ENCODE peak calls at places on chromosomes 12 and 14, in six cellular contexts. One of them, this sample, is unnamed.

GRCh38 chr14:72516936-72517408 is 376.9 kb downstream of the DPF3 start:
- DNase-seq in CD4-positive, CD25-positive, alpha-beta regulatory T cell: peak; percentile 76
- DNase-seq in cardiac muscle cell: peak; percentile 67
- DNase-seq in heart left ventricle: peak; percentile 47
- DNase-seq in HCT116: peak; percentile 39
- DNase-seq in spleen: peak; percentile 81
- DNase-seq in this sample: peak; percentile 78

GRCh38 chr14:68695326-68695768 is 97.5 kb downstream of the ZFP36L1 start:
- DNase-seq in heart left ventricle: no peak
- DNase-seq in HCT116: peak; percentile 91
- DNase-seq in spleen: no peak
- DNase-seq in CD4-positive, CD25-positive, alpha-beta regulatory T cell: no peak
- DNase-seq in cardiac muscle cell: no peak
- DNase-seq in this sample: no peak

GRCh38 chr12:131500564-131500963 is 210.3 kb upstream of the SFSWAP start:
- DNase-seq in HCT116: no peak
- DNase-seq in CD4-positive, CD25-positive, alpha-beta regulatory T cell: no peak
- DNase-seq in heart left ventricle: no peak
- DNase-seq in spleen: no peak
- DNase-seq in cardiac muscle cell: no peak
- DNase-seq in this sample: no peak

GRCh38 chr12:80590085-80590484 is 117.3 kb upstream of the MYF6 start:
- DNase-seq in heart left ventricle: no peak
- DNase-seq in cardiac muscle cell: no peak
- DNase-seq in CD4-positive, CD25-positive, alpha-beta regulatory T cell: no peak
- DNase-seq in spleen: no peak
- DNase-seq in HCT116: no peak
- DNase-seq in this sample: no peak

GRCh38 chr12:122834921-122835692 is at the start of gene HIP1R:
- DNase-seq in CD4-positive, CD25-positive, alpha-beta regulatory T cell: peak; percentile 45
- DNase-seq in cardiac muscle cell: peak; percentile 68
- DNase-seq in HCT116: peak; percentile 16
- DNase-seq in heart left ventricle: no peak
- DNase-seq in spleen: peak; percentile 90
- DNase-seq in this sample: peak; percentile 38

GRCh38 chr12:15497621-15498285 is 175.4 kb downstream of the PTPRO start:
- DNase-seq in CD4-positive, CD25-positive, alpha-beta regulatory T cell: no peak
- DNase-seq in spleen: no peak
- DNase-seq in cardiac muscle cell: no peak
- DNase-seq in HCT116: no peak
- DNase-seq in heart left ventricle: no peak
- DNase-seq in this sample: no peak

GRCh38 chr14:54606631-54607133 is 39.8 kb downstream of the SAMD4A start:
- DNase-seq in CD4-positive, CD25-positive, alpha-beta regulatory T cell: no peak
- DNase-seq in spleen: no peak
- DNase-seq in HCT116: no peak
- DNase-seq in cardiac muscle cell: no peak
- DNase-seq in heart left ventricle: peak; percentile 59
- DNase-seq in this sample: no peak

GRCh38 chr14:77660754-77661153 is 44.3 kb upstream of the SPTLC2 start:
- DNase-seq in cardiac muscle cell: no peak
- DNase-seq in CD4-positive, CD25-positive, alpha-beta regulatory T cell: no peak
- DNase-seq in heart left ventricle: no peak
- DNase-seq in spleen: no peak
- DNase-seq in HCT116: no peak
- DNase-seq in this sample: no peak

GRCh38 chr14:49364752-49365117 is 221.4 kb downstream of the RPS29 start:
- DNase-seq in cardiac muscle cell: no peak
- DNase-seq in CD4-positive, CD25-positive, alpha-beta regulatory T cell: no peak
- DNase-seq in HCT116: no peak
- DNase-seq in spleen: no peak
- DNase-seq in heart left ventricle: no peak
- DNase-seq in this sample: no peak

GRCh38 chr12:80937391-80938238 is at the start of gene LIN7A:
- DNase-seq in spleen: peak; percentile 78
- DNase-seq in cardiac muscle cell: peak; percentile 76
- DNase-seq in HCT116: no peak
- DNase-seq in CD4-positive, CD25-positive, alpha-beta regulatory T cell: no peak
- DNase-seq in heart left ventricle: peak; percentile 50
- DNase-seq in this sample: peak; percentile 5

GRCh38 chr14:79580908-79581307 is 630.4 kb downstream of the DIO2 start:
- DNase-seq in CD4-positive, CD25-positive, alpha-beta regulatory T cell: no peak
- DNase-seq in cardiac muscle cell: peak; percentile 67
- DNase-seq in HCT116: no peak
- DNase-seq in heart left ventricle: no peak
- DNase-seq in spleen: no peak
- DNase-seq in this sample: no peak

GRCh38 chr14:32038876-32039275 is 38.2 kb upstream of the ARHGAP5 start:
- DNase-seq in CD4-positive, CD25-positive, alpha-beta regulatory T cell: no peak
- DNase-seq in cardiac muscle cell: no peak
- DNase-seq in HCT116: no peak
- DNase-seq in spleen: no peak
- DNase-seq in heart left ventricle: no peak
- DNase-seq in this sample: no peak

GRCh38 chr12:6494968-6495367 is 1.1 kb downstream of the NCAPD2 start:
- DNase-seq in CD4-positive, CD25-positive, alpha-beta regulatory T cell: no peak
- DNase-seq in cardiac muscle cell: no peak
- DNase-seq in HCT116: no peak
- DNase-seq in heart left ventricle: no peak
- DNase-seq in spleen: no peak
- DNase-seq in this sample: no peak

GRCh38 chr12:11958216-11959091 is 112.3 kb upstream of the BCL2L14 start:
- DNase-seq in CD4-positive, CD25-positive, alpha-beta regulatory T cell: no peak
- DNase-seq in HCT116: no peak
- DNase-seq in cardiac muscle cell: no peak
- DNase-seq in spleen: no peak
- DNase-seq in heart left ventricle: no peak
- DNase-seq in this sample: no peak

GRCh38 chr12:67621112-67621511 is 27.4 kb upstream of the DYRK2 start:
- DNase-seq in spleen: no peak
- DNase-seq in CD4-positive, CD25-positive, alpha-beta regulatory T cell: no peak
- DNase-seq in HCT116: no peak
- DNase-seq in cardiac muscle cell: no peak
- DNase-seq in heart left ventricle: no peak
- DNase-seq in this sample: no peak

GRCh38 chr14:65321370-65321875 is 91.1 kb upstream of the FUT8 start:
- DNase-seq in heart left ventricle: no peak
- DNase-seq in spleen: no peak
- DNase-seq in cardiac muscle cell: no peak
- DNase-seq in CD4-positive, CD25-positive, alpha-beta regulatory T cell: no peak
- DNase-seq in HCT116: no peak
- DNase-seq in this sample: no peak

GRCh38 chr14:101118746-101119610 is 215.5 kb upstream of the RTL1 start:
- DNase-seq in CD4-positive, CD25-positive, alpha-beta regulatory T cell: no peak
- DNase-seq in heart left ventricle: no peak
- DNase-seq in spleen: peak; percentile 72
- DNase-seq in cardiac muscle cell: no peak
- DNase-seq in HCT116: no peak
- DNase-seq in this sample: no peak

GRCh38 chr14:68322970-68323620 is 469.8 kb downstream of the ZFP36L1 start:
- DNase-seq in spleen: no peak
- DNase-seq in heart left ventricle: no peak
- DNase-seq in cardiac muscle cell: no peak
- DNase-seq in HCT116: no peak
- DNase-seq in CD4-positive, CD25-positive, alpha-beta regulatory T cell: no peak
- DNase-seq in this sample: no peak

GRCh38 chr12:65126482-65126881 is 5.4 kb upstream of the WIF1 start:
- DNase-seq in CD4-positive, CD25-positive, alpha-beta regulatory T cell: no peak
- DNase-seq in spleen: no peak
- DNase-seq in cardiac muscle cell: peak; percentile 82
- DNase-seq in heart left ventricle: no peak
- DNase-seq in HCT116: no peak
- DNase-seq in this sample: no peak
- H3K27me3 ChIP-seq in CD4-positive, CD25-positive, alpha-beta regulatory T cell: peaks cover 38% of the 10 kb centered on the region
- H3K27me3 ChIP-seq in spleen: peaks cover 31% of the 10 kb centered on the region
- H3K27me3 ChIP-seq in cardiac muscle cell: peaks cover 44% of the 10 kb centered on the region
- H3K27me3 ChIP-seq in heart left ventricle: peaks cover 22% of the 10 kb centered on the region
- H3K27me3 ChIP-seq in HCT116: peaks cover 17% of the 10 kb centered on the region
- H3K27me3 ChIP-seq in this sample: no peaks in the 10 kb centered on the region

DNA sequence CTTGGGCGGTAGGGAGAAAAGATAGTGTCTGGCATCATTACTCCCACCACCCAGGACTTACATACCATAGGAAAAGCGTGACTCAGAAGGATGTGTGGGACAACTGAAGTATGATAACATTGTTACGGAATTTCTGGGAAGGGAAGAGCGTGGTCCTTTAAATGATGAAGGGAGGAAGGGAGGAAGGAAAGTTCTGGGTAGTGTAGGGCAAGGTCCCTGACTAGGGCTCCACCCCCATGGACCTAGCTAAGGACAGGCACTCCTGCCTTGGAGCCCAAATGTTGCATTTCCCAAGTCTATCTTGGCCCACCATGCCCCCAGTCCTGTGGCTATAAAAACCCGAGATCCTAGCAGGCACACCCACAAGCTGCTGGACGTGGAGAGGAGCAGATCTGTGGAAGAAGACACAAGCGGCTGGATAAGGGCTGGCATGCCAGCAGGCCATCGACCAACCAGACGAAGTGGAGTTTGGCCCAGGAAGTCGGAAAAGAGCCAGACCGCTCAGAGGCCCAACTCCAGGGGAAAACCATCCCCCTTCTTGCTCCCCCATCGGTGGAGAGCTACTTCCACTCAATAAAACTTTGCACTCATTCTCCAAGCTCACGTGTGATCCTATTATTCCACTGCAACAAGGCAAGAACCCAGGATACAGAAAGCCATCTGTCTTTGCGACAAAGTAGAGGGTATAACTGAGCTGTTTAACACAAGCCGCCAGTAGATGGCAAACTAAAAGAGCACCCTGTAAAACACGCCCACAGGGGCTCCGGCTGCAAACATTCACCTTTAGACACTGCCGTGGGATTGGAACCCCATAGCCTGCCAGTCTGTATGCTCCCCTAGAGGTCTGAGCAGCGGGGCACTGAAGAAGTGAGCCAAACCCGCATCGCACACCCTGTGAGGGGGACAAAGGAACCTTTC is 23.0 kb upstream of the RAB21 start:
- DNase-seq in heart left ventricle: no peak
- DNase-seq in HCT116: no peak
- DNase-seq in cardiac muscle cell: no peak
- DNase-seq in CD4-positive, CD25-positive, alpha-beta regulatory T cell: no peak
- DNase-seq in spleen: no peak
- DNase-seq in this sample: no peak
- H3K4me3 ChIP-seq in heart left ventricle: no peak overlapping the region
- H3K4me3 ChIP-seq in HCT116: no peak overlapping the region
- H3K4me3 ChIP-seq in cardiac muscle cell: no peak overlapping the region
- H3K4me3 ChIP-seq in CD4-positive, CD25-positive, alpha-beta regulatory T cell: no peak overlapping the region
- H3K4me3 ChIP-seq in spleen: no peak overlapping the region
- H3K4me3 ChIP-seq in this sample: no peak overlapping the region

DNA sequence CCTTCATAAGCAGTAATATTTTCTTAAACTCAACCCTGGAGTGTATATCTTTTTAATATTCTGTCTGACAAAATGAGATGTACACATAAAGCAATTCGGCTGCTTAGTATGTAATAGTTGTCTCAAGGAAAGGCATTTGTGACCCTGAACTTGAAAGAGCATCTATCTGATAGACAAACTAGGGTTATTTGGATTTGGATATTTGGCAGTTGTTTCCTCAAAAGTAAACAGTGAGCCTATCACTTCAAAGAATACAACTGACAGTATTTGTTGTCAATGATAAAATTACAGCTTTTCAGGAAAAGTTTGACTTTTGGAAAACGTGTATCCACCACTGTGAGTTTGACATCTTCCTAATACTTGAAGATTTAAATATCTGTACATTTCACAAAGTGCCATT is 123.4 kb downstream of the TGFB3 start:
- DNase-seq in HCT116: no peak
- DNase-seq in spleen: no peak
- DNase-seq in heart left ventricle: no peak
- DNase-seq in CD4-positive, CD25-positive, alpha-beta regulatory T cell: no peak
- DNase-seq in cardiac muscle cell: no peak
- DNase-seq in this sample: no peak
- H3K27me3 ChIP-seq in HCT116: no peaks in the 10 kb centered on the region
- H3K27me3 ChIP-seq in spleen: no peaks in the 10 kb centered on the region
- H3K27me3 ChIP-seq in heart left ventricle: no peaks in the 10 kb centered on the region
- H3K27me3 ChIP-seq in CD4-positive, CD25-positive, alpha-beta regulatory T cell: no peaks in the 10 kb centered on the region
- H3K27me3 ChIP-seq in cardiac muscle cell: no peaks in the 10 kb centered on the region
- H3K27me3 ChIP-seq in this sample: no peaks in the 10 kb centered on the region

GRCh38 chr12:118841588-118841987 is 139.8 kb upstream of the SRRM4 start:
- DNase-seq in cardiac muscle cell: no peak
- DNase-seq in spleen: no peak
- DNase-seq in heart left ventricle: no peak
- DNase-seq in HCT116: no peak
- DNase-seq in CD4-positive, CD25-positive, alpha-beta regulatory T cell: no peak
- DNase-seq in this sample: no peak
- H3K4me3 ChIP-seq in cardiac muscle cell: no peak overlapping the region
- H3K4me3 ChIP-seq in spleen: no peak overlapping the region
- H3K4me3 ChIP-seq in heart left ventricle: no peak overlapping the region
- H3K4me3 ChIP-seq in HCT116: no peak overlapping the region
- H3K4me3 ChIP-seq in CD4-positive, CD25-positive, alpha-beta regulatory T cell: no peak overlapping the region
- H3K4me3 ChIP-seq in this sample: no peak overlapping the region

GRCh38 chr12:106632797-106633450 is 50.1 kb downstream of the RFX4 start:
- DNase-seq in spleen: no peak
- DNase-seq in CD4-positive, CD25-positive, alpha-beta regulatory T cell: no peak
- DNase-seq in HCT116: peak; percentile 43
- DNase-seq in heart left ventricle: no peak
- DNase-seq in cardiac muscle cell: no peak
- DNase-seq in this sample: no peak

GRCh38 chr12:106631150-106631549 is 48.3 kb downstream of the RFX4 start:
- DNase-seq in CD4-positive, CD25-positive, alpha-beta regulatory T cell: no peak
- DNase-seq in spleen: no peak
- DNase-seq in cardiac muscle cell: no peak
- DNase-seq in HCT116: no peak
- DNase-seq in heart left ventricle: no peak
- DNase-seq in this sample: no peak

GRCh38 chr12:106631797-106632196 is 49.0 kb downstream of the RFX4 start:
- DNase-seq in CD4-positive, CD25-positive, alpha-beta regulatory T cell: no peak
- DNase-seq in spleen: no peak
- DNase-seq in HCT116: no peak
- DNase-seq in heart left ventricle: no peak
- DNase-seq in cardiac muscle cell: no peak
- DNase-seq in this sample: no peak

GRCh38 chr12:106633451-106633823 is 50.6 kb downstream of the RFX4 start:
- DNase-seq in spleen: no peak
- DNase-seq in cardiac muscle cell: no peak
- DNase-seq in heart left ventricle: no peak
- DNase-seq in CD4-positive, CD25-positive, alpha-beta regulatory T cell: no peak
- DNase-seq in HCT116: no peak
- DNase-seq in this sample: no peak

GRCh38 chr12:106629797-106630669 is 47.2 kb downstream of the RFX4 start:
- DNase-seq in spleen: no peak
- DNase-seq in heart left ventricle: no peak
- DNase-seq in HCT116: no peak
- DNase-seq in CD4-positive, CD25-positive, alpha-beta regulatory T cell: no peak
- DNase-seq in cardiac muscle cell: no peak
- DNase-seq in this sample: no peak
- H3K27me3 ChIP-seq in spleen: peaks cover 3% of the 10 kb centered on the region
- H3K27me3 ChIP-seq in heart left ventricle: no peaks in the 10 kb centered on the region
- H3K27me3 ChIP-seq in HCT116: no peaks in the 10 kb centered on the region
- H3K27me3 ChIP-seq in CD4-positive, CD25-positive, alpha-beta regulatory T cell: no peaks in the 10 kb centered on the region
- H3K27me3 ChIP-seq in cardiac muscle cell: no peaks in the 10 kb centered on the region
- H3K27me3 ChIP-seq in this sample: no peaks in the 10 kb centered on the region